ENCODE peak calls at places on chromosome 5, in eight cellular contexts. L, G, B, X, V, Y, K and U are unnamed samples.

GRCh38 chr5:136033848-136034247 is 5.1 kb downstream of the TGFBI start:
- DNase-seq in G (no peak), V (no peak), Y (peak; percentile 66), L (no peak), X (no peak), B (no peak), K (no peak), U (no peak)

GRCh38 chr5:113215401-113216060 is 219.3 kb downstream of the TSSK1B start:
- DNase-seq in Y (no peak), L (no peak), X (no peak), G (peak; percentile 46), K (no peak), V (no peak), B (no peak), U (no peak)

GRCh38 chr5:142110046-142110531 is 1.5 kb downstream of the NDFIP1 start:
- DNase-seq in K (no peak), B (peak; percentile 28), X (no peak), V (peak; percentile 30), G (peak; percentile 38), L (no peak), Y (peak; percentile 46), U (no peak)

GRCh38 chr5:177130211-177131018 is 3.2 kb upstream of the NSD1 start:
- DNase-seq in G (no peak), X (no peak), V (peak; percentile 66), K (no peak), B (no peak), L (no peak), Y (no peak), U (no peak)

GRCh38 chr5:124651663-124652513 is 94.6 kb downstream of the ZNF608 start:
- DNase-seq in K (no peak), B (peak; percentile 93), X (no peak), L (peak; percentile 64), G (no peak), V (peak; percentile 94), Y (peak; percentile 87), U (no peak)

GRCh38 chr5:141570655-141571054 is 48.1 kb downstream of the DIAPH1 start:
- DNase-seq in Y (no peak), L (no peak), B (no peak), K (no peak), V (no peak), X (no peak), G (no peak), U (no peak)

GRCh38 chr5:173016621-173017046 is 33.1 kb downstream of the ATP6V0E1 start:
- DNase-seq in X (no peak), L (no peak), G (peak; percentile 88), B (no peak), K (no peak), Y (peak; percentile 85), V (peak; percentile 70), U (no peak)

GRCh38 chr5:157558089-157558595 is 17.4 kb downstream of the ADAM19 start:
- DNase-seq in G (peak; percentile 98), V (no peak), K (no peak), Y (peak; percentile 49), B (no peak), X (no peak), L (no peak), U (no peak)

GRCh38 chr5:142036918-142037317 is 24.1 kb upstream of the GNPDA1 start:
- DNase-seq in Y (no peak), G (no peak), K (no peak), V (no peak), X (no peak), L (no peak), B (no peak), U (no peak)

GRCh38 chr5:158874814-158875213 is 224.9 kb downstream of the EBF1 start:
- DNase-seq in L (peak; percentile 37), G (no peak), V (no peak), Y (peak; percentile 8), X (no peak), B (no peak), K (no peak), U (no peak)

GRCh38 chr5:153629027-153629426 is 138.6 kb downstream of the GRIA1 start:
- DNase-seq in B (no peak), Y (peak; percentile 97), V (peak; percentile 78), X (no peak), K (no peak), L (no peak), G (peak; percentile 98), U (no peak)